ENCODE peak calls at places on chromosomes 4 and X, in nine cellular contexts. C is lung, U is choroid plexus epithelial cell, L is SK-N-SH, B is cardiac fibroblast, O is uterus, S is HL-60, Q is mammary epithelial cell, R is upper lobe of right lung. A is an unnamed sample.

GRCh38 chr4:124334119-124334518 is 378.4 kb downstream of the ANKRD50 start:
- DNase-seq in C (peak; percentile 36), U (peak; percentile 93), L (peak; percentile 42), B (peak; percentile 96), O (no peak), S (no peak), Q (peak; percentile 81), R (no peak), A (peak; percentile 66)

GRCh38 chrX:131763674-131764073 is 219.8 kb downstream of the OR13H1 start:
- DNase-seq in C (peak; percentile 85), U (no peak), L (peak; percentile 29), B (no peak), O (peak; percentile 82), S (no peak), Q (peak; percentile 77), R (no peak), A (no peak)

GRCh38 chr4:153634737-153635353 is 49.2 kb upstream of the TLR2 start:
- DNase-seq in C (no peak), U (peak; percentile 63), L (peak; percentile 56), B (peak; percentile 59), O (no peak), S (no peak), Q (no peak), R (no peak), A (no peak)

GRCh38 chrX:51155566-51155965 is 177.1 kb upstream of the NUDT10 start:
- DNase-seq in C (no peak), U (no peak), L (no peak), B (no peak), O (no peak), S (no peak), Q (no peak), R (no peak), A (no peak)

GRCh38 chr4:83217721-83218522 is 66.7 kb downstream of the COQ2 start:
- DNase-seq in C (no peak), U (peak; percentile 28), L (no peak), B (no peak), O (no peak), S (no peak), Q (no peak), R (no peak), A (no peak)

GRCh38 chr4:15455290-15455689 is 14.4 kb upstream of the CC2D2A start:
- DNase-seq in C (no peak), U (peak; percentile 94), L (no peak), B (peak; percentile 96), O (peak; percentile 76), S (peak; percentile 15), Q (no peak), R (no peak), A (no peak)

GRCh38 chr4:60989141-60989540 is 211.0 kb upstream of the ADGRL3 start:
- DNase-seq in C (no peak), U (no peak), L (no peak), B (no peak), O (no peak), S (no peak), Q (peak; percentile 46), R (no peak), A (no peak)

GRCh38 chrX:16436348-16437188 is 213.4 kb upstream of the S100G start:
- DNase-seq in C (peak; percentile 72), U (peak; percentile 78), L (peak; percentile 55), B (peak; percentile 81), O (peak; percentile 47), S (peak; percentile 25), Q (peak; percentile 61), R (peak; percentile 58), A (no peak)

GRCh38 chr4:139686130-139686529 is 20.5 kb downstream of the MGST2 start:
- DNase-seq in C (no peak), U (no peak), L (no peak), B (no peak), O (no peak), S (no peak), Q (no peak), R (no peak), A (no peak)

GRCh38 chrX:7390446-7390845 is 242.5 kb upstream of the PUDP start:
- DNase-seq in C (no peak), U (no peak), L (no peak), B (peak; percentile 6), O (no peak), S (no peak), Q (no peak), R (no peak), A (no peak)

GRCh38 chr4:1317177-1318045 is 27.7 kb downstream of the MAEA start:
- DNase-seq in C (no peak), U (no peak), L (no peak), B (no peak), O (no peak), S (no peak), Q (no peak), R (no peak), A (no peak)

GRCh38 chrX:51802917-51803688 is 59.9 kb downstream of the GSPT2 start:
- DNase-seq in C (peak; percentile 57), U (peak; percentile 72), L (peak; percentile 53), B (peak; percentile 69), O (peak; percentile 28), S (peak; percentile 45), Q (peak; percentile 56), R (peak; percentile 63), A (peak; percentile 11)

DNA sequence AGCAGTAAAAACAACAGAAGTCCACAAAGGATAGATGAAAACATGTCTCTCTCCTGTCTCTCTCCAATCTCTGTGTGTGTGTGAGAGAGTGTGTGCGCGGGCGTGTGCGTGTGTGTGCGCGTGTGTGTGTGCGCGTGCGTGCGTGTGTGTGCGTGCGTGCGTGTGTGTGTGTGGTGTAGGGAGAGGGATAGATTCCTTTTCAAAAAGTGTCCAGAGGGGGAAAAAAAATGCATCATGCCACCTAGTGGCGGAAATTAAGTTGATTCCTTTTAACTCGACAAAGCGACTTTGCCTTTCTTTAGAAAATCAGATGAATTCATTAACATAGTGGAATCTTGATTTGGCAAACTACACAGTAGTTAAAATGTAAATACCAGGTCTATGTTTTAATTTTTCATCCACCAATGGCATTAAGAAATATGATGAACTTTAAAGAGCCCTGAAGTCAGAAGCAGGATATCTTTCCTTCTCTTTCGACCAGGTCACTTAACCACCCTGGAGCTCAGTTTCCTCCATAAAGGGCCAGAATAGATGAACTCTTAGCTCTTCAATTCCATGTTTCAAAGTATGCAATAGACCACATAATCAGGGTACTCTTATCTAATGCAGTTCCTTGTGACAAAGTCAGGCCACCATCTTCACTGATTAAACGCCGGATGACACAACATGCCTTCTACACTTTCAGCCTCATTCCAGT is 162.9 kb downstream of the FBXO8 start:
- DNase-seq in C (no peak), U (peak; percentile 83), L (peak; percentile 69), B (peak; percentile 88), O (peak; percentile 55), S (peak; percentile 59), Q (peak; percentile 50), R (no peak), A (peak; percentile 27)
- TF ChIP-seq CTCF in C (no peak), U (peak; percentile 66), L (peak; percentile 72), B (peak; percentile 49), O (peak; percentile 66), S (peak; percentile 24), Q (peak; percentile 61), R (peak; percentile 50), A (peak; percentile 55)

DNA sequence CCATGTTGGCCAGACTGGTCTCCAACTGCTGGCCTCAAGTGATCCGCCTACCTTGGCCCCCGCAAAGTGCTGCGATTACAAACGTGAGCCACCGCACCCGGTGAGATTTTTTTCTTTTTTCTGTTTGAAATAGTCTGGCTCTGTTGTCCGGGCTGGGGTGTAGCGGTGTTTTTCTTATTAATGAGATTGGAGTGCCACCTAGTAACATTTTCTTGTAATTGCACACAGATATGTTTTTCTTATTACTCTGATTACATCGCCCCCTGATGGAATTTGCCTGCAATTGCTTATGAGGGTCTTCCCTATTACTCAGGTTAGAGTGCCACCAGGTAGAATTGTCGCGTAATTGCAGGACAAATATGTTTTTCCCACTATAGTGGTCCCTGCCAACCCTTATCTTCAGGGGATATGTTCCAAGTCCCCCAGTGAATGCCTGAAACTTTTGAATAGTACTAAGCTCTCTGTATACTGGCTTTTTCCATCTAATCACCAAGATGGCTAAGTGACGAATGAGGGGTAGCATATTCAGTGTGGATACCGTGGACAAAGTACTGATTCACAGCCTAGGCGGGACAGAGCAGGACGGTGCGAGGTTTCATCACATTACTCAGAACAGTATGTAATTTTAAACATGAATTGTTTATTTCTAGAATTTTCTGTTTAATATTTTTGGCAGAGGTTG is 8.6 kb upstream of the PDHA1 start:
- DNase-seq in C (no peak), U (peak; percentile 59), L (no peak), B (peak; percentile 49), O (no peak), S (no peak), Q (peak; percentile 5), R (no peak), A (no peak)
- H3K4me3 ChIP-seq in C (no peak overlapping the region), U (no peak overlapping the region), L (no peak overlapping the region), B (no peak overlapping the region), O (no peak overlapping the region), S (no peak overlapping the region), Q (no peak overlapping the region), R (no peak overlapping the region), A (no peak overlapping the region)

GRCh38 chrX:34332336-34332735 is 200.2 kb upstream of the FAM47A start:
- DNase-seq in C (no peak), U (peak; percentile 11), L (no peak), B (peak; percentile 2), O (no peak), S (no peak), Q (no peak), R (no peak), A (no peak)
- TF ChIP-seq CTCF in C (no peak), U (peak; percentile 46), L (peak; percentile 35), B (peak; percentile 42), O (no peak), S (no peak), Q (peak; percentile 43), R (peak; percentile 21), A (no peak)

GRCh38 chr4:118279328-118279727 is 73.5 kb downstream of the PRSS12 start:
- DNase-seq in C (no peak), U (no peak), L (no peak), B (no peak), O (no peak), S (peak; percentile 36), Q (no peak), R (no peak), A (no peak)

GRCh38 chr4:118279920-118280432 is 72.8 kb downstream of the PRSS12 start:
- DNase-seq in C (no peak), U (no peak), L (no peak), B (no peak), O (no peak), S (peak; percentile 27), Q (no peak), R (no peak), A (no peak)

GRCh38 chr4:118278473-118279274 is 74.1 kb downstream of the PRSS12 start:
- DNase-seq in C (peak; percentile 98), U (peak; percentile 97), L (peak; percentile 97), B (peak; percentile 92), O (peak; percentile 93), S (peak; percentile 93), Q (peak; percentile 95), R (peak; percentile 99), A (peak; percentile 82)

GRCh38 chr4:118276551-118276950 is 76.3 kb downstream of the PRSS12 start:
- DNase-seq in C (no peak), U (no peak), L (no peak), B (no peak), O (no peak), S (no peak), Q (no peak), R (no peak), A (no peak)

DNA sequence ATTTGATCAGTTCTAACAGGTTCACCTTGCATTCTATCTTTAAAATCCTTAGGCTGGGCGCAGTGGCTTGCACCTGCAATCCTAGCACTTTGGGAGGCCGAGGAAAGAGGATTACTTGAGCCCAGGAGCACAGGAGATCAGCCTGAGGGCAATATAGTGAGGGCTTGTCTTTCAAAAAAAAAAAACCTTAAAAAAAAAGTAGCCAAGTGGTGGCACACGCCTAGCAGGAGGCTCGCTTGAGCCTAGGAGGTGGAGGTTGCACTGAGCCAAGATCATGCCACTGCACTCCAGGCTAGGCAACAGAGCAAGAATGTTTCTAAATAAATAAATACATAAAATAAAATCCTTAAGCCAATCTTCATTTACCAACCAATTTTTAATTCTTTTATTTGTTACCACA is 75.6 kb downstream of the PRSS12 start:
- DNase-seq in C (no peak), U (no peak), L (no peak), B (no peak), O (no peak), S (no peak), Q (no peak), R (no peak), A (no peak)
- H3K4me3 ChIP-seq in C (no peak overlapping the region), U (no peak overlapping the region), L (no peak overlapping the region), B (no peak overlapping the region), O (no peak overlapping the region), S (no peak overlapping the region), Q (no peak overlapping the region), R (no peak overlapping the region), A (no peak overlapping the region)